ENCODE peak calls at places on chromosomes 2 and 18, in four cellular contexts. H is lower lobe of right lung, C is GM20000, Y is MCF 10A. W is an unnamed sample.

GRCh38 chr2:206823178-206823577 is 57.8 kb downstream of the FASTKD2 start:
- DNase-seq in C (no peak), H (no peak), Y (no peak), W (no peak)

GRCh38 chr2:149065236-149065635 is 26.7 kb downstream of the LYPD6B start:
- DNase-seq in C (no peak), H (no peak), Y (no peak), W (no peak)

GRCh38 chr18:75864816-75865215 is 437.3 kb upstream of the SMIM21 start:
- DNase-seq in C (no peak), H (no peak), Y (no peak), W (no peak)

GRCh38 chr2:151862688-151863087 is 34.5 kb upstream of the ARL5A start:
- DNase-seq in C (peak), H (no peak), Y (peak), W (peak)

GRCh38 chr2:237894396-237894979 is 35.1 kb downstream of the RAMP1 start:
- DNase-seq in H (no peak), Y (no peak), C (no peak), W (no peak)

GRCh38 chr2:172639823-172640222 is 83.9 kb downstream of the PDK1 start:
- DNase-seq in C (no peak), H (no peak), Y (peak), W (no peak)

GRCh38 chr2:29390131-29390530 is 274.9 kb downstream of the CLIP4 start:
- DNase-seq in Y (no peak), C (no peak), H (no peak), W (no peak)

GRCh38 chr2:178256382-178257053 is 62.2 kb downstream of the OSBPL6 start:
- DNase-seq in C (no peak), Y (no peak), H (no peak), W (no peak)

GRCh38 chr18:31633416-31634330 is 42.0 kb downstream of the TTR start:
- DNase-seq in H (no peak), Y (no peak), C (no peak), W (no peak)

GRCh38 chr2:232634319-232635150 is 1.1 kb downstream of the EFHD1 start:
- DNase-seq in Y (no peak), C (peak), H (no peak), W (peak)

GRCh38 chr2:149601141-149601796 is 13.7 kb upstream of the MMADHC start:
- DNase-seq in H (no peak), C (no peak), Y (peak), W (no peak)

GRCh38 chr2:109402180-109402579 is 211.6 kb downstream of the SEPTIN10 start:
- DNase-seq in H (no peak), C (no peak), Y (no peak), W (no peak)

GRCh38 chr18:36296591-36297418 is 708 bp upstream of the FHOD3 start:
- DNase-seq in H (peak), Y (peak), C (peak), W (peak)

GRCh38 chr2:46332686-46333281 is 35.6 kb downstream of the EPAS1 start:
- DNase-seq in Y (peak), H (no peak), C (no peak), W (no peak)

GRCh38 chr2:201704536-201704935 is 6.1 kb upstream of the MPP4 start:
- DNase-seq in C (no peak), Y (no peak), H (no peak), W (no peak)

GRCh38 chr2:130327703-130328527 is 14.8 kb upstream of the IMP4 start:
- DNase-seq in H (no peak), Y (peak), C (no peak), W (no peak)

GRCh38 chr2:233499928-233500327 is 66.7 kb downstream of the USP40 start:
- DNase-seq in Y (no peak), C (no peak), H (no peak), W (no peak)

GRCh38 chr2:106012591-106013347 is 181.3 kb downstream of the UXS1 start:
- DNase-seq in C (no peak), Y (no peak), H (no peak), W (no peak)

GRCh38 chr18:3051718-3052410 is 38.9 kb upstream of the LPIN2 start:
- DNase-seq in Y (peak), H (no peak), C (no peak), W (no peak)

GRCh38 chr2:200309296-200309846 is 2.9 kb downstream of the SPATS2L start:
- DNase-seq in H (no peak), Y (no peak), C (no peak), W (no peak)

GRCh38 chr2:200306969-200307811 is 697 bp downstream of the SPATS2L start:
- DNase-seq in H (peak), Y (peak), C (peak), W (peak)

GRCh38 chr2:200308001-200308400 is 1.5 kb downstream of the SPATS2L start:
- DNase-seq in C (no peak), H (no peak), Y (peak), W (no peak)

GRCh38 chr2:200310545-200310971 is 4.1 kb downstream of the SPATS2L start:
- DNase-seq in Y (no peak), H (no peak), C (no peak), W (no peak)

DNA sequence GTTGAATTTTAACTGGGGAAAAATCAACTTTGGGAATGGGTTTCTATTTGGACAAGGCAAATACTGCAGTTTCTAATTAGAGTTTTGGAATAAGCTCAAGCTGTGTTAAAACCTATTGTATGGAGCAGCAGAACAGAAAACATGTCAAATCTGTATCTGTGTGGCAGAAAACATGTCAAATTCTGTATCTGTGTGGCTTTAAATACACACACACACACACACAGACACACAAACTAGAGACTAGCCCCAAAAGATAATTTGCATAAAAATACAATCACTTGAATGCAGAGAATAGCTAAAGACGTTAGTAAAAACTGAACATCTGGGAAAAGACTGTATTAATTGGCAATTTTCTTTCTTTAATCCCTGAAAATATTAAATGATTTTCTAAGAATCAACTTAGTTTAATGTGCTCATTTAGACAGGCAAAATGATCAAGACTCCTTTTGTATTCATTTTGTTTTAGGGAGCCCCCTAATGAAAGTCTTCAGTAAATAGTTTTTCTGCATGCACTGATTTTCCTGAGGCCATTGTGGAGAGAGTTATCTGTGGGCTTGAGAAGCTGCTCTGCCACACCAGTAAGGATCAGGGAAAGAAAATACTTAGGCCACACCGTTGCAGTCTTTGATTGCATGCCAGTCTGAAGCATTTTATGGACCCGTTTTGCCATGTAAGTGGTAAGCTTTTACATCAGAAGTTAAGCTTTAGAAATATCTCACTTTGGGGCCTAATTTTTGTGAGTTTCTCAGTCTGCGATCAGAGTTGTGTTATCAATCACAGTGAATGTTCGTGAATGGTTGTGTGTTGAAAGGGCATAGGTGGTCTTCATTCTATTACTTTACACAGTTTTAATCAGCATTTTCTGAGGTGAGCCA is 2.2 kb downstream of the SPATS2L start:
- DNase-seq in C (no peak), Y (peak), H (no peak), W (no peak)
- TF ChIP-seq CTCF in C (no peak), Y (no peak), H (no peak), W (no peak)

DNA sequence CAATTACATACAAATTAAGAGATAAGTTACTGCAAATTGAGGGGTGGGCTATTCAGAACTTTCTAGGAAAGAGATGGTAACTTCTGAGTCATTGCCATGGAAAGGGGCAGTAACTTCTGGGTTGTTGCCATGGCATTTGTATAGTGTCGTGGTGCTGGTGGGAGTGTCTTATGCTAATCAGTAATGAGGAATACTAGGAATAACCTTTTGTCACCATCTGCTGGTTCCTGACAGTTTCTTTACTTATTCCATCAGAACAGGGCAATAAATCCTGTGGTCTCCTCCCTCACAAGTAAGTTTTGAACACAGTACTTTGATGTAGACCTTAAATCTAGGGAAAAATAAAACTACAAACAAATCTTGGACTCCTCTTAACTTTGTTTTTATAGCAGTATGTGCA is 435.4 kb downstream of the BCL11A start:
- DNase-seq in Y (peak), C (no peak), H (no peak), W (no peak)
- TF ChIP-seq CTCF in Y (no peak), C (no peak), H (no peak), W (no peak)

GRCh38 chr2:55063713-55064323 is 13.6 kb upstream of the RTN4 start:
- DNase-seq in C (no peak), Y (no peak), H (no peak), W (no peak)
- TF ChIP-seq CTCF in C (no peak), Y (peak), H (peak), W (no peak)

DNA sequence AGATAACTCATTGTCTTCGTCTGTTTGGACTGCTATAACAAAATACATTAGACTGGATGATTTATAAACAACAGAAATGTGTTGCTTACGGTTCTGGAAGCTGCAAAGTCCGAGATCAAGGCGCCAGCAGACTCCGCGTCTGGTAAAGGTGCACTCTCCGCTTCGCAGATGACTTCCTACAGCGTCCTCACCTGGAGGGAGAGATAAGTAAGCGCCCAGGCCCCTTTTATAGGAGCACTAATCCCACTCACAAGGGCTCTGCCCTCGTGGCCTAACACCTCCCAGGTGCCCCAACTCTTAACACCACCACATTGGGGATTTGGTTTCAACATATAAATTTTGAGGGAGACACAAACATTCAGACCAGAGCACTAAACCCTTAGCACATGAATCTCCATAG is 51.3 kb downstream of the SERTAD2 start:
- DNase-seq in H (no peak), C (no peak), Y (no peak), W (no peak)
- TF ChIP-seq CTCF in H (no peak), C (no peak), Y (no peak), W (no peak)

DNA sequence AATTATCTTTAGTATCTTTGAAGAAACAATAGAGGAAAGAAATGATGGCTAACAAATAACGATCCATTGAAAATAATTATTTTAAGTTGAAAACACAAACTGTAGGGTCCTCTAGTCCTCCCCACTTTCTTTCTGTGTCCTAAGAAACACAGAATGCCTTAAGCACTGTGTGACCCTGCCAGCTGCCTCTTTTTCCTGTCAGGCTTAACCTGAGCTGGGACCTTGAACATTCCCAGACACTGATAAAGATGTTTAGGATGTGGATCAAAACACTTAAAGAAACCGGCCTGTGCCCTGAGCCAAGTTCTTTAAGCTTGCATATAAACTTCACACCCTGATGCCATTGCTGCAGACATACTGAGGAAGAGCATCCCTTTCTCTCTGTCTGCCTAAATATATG is 755.4 kb upstream of the VRK2 start:
- DNase-seq in Y (no peak), H (no peak), C (no peak), W (no peak)
- TF ChIP-seq CTCF in Y (no peak), H (no peak), C (no peak), W (no peak)

DNA sequence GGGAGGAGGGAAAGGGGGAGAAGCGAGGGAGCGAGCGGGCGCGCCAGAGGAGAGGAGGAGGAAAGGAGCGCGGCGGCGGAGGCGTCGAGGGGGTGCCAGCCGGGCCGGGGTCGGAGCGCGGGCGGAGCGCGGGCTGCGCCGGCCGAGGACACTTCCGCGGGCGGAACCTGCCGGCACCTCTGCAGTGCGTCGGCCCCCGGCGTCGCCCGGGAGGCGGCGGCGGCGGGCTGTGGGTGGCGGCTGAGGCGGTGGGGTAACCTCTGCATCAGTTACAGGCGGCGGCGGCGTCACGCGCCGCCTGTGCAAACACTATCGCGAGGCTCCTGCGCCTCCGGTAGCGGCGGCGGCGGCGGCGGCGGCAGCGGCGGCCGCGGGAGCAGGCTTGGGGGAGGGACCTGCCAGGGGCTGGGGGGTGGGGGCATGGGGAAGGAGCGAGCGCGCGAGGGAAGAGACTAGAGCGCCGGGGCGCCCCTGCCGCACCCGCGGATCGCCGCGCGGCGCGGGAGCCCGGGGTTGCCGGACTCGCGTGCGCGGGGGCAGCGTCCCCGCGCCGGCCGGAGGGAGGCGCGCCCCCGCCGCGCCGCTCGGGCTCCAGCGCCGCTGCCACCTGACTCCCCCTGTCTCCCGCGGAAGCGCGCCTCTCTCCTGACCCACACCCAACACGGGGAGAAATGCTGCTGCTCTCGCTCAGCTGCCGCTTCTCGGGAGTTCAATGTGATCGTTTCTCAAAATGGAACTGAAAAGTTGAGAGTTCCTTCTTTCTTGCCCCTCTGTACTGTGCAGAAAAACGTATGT is at the start of gene TLK1:
- DNase-seq in C (peak), Y (peak), H (peak), W (peak)
- TF ChIP-seq CTCF in C (peak), Y (no peak), H (no peak), W (peak)